ENCODE peak calls at places on chromosomes 13 and 19, in six cellular contexts. One of them, this sample, is unnamed.

GRCh38 chr19:34041922-34042521 is 130.3 kb upstream of the LSM14A start:
- ATAC-seq in K562: peak; percentile 88
- ATAC-seq in body of pancreas: peak; percentile 50
- ATAC-seq in heart left ventricle: no peak
- ATAC-seq in GM12878: peak; percentile 78
- ATAC-seq in HCT116: peak; percentile 98
- ATAC-seq in this sample: no peak

GRCh38 chr13:52862358-52863206 is 14.1 kb upstream of the PCDH8 start:
- ATAC-seq in body of pancreas: no peak
- ATAC-seq in GM12878: peak; percentile 62
- ATAC-seq in K562: peak; percentile 67
- ATAC-seq in HCT116: peak; percentile 90
- ATAC-seq in heart left ventricle: no peak
- ATAC-seq in this sample: no peak

GRCh38 chr13:42001580-42001979 is 40.7 kb upstream of the VWA8 start:
- ATAC-seq in body of pancreas: no peak
- ATAC-seq in K562: peak; percentile 69
- ATAC-seq in HCT116: no peak
- ATAC-seq in heart left ventricle: no peak
- ATAC-seq in GM12878: no peak
- ATAC-seq in this sample: no peak

GRCh38 chr13:67229438-67230242 is 496 bp downstream of the PCDH9 start:
- ATAC-seq in HCT116: no peak
- ATAC-seq in body of pancreas: no peak
- ATAC-seq in GM12878: peak; percentile 6
- ATAC-seq in heart left ventricle: peak; percentile 9
- ATAC-seq in K562: no peak
- ATAC-seq in this sample: peak; percentile 1

GRCh38 chr13:110665491-110666254 is 40.2 kb downstream of the CARS2 start:
- ATAC-seq in body of pancreas: no peak
- ATAC-seq in HCT116: no peak
- ATAC-seq in GM12878: no peak
- ATAC-seq in K562: no peak
- ATAC-seq in heart left ventricle: no peak
- ATAC-seq in this sample: no peak

GRCh38 chr13:80669112-80669511 is 328.2 kb upstream of the SPRY2 start:
- ATAC-seq in HCT116: no peak
- ATAC-seq in GM12878: peak; percentile 30
- ATAC-seq in body of pancreas: no peak
- ATAC-seq in K562: no peak
- ATAC-seq in heart left ventricle: no peak
- ATAC-seq in this sample: no peak

GRCh38 chr13:37316935-37317334 is 211.5 kb upstream of the CSNK1A1L start:
- ATAC-seq in GM12878: no peak
- ATAC-seq in heart left ventricle: no peak
- ATAC-seq in K562: no peak
- ATAC-seq in HCT116: no peak
- ATAC-seq in body of pancreas: no peak
- ATAC-seq in this sample: no peak

GRCh38 chr19:3055741-3056453 is 6.4 kb downstream of the TLE5 start:
- ATAC-seq in heart left ventricle: no peak
- ATAC-seq in K562: no peak
- ATAC-seq in GM12878: no peak
- ATAC-seq in body of pancreas: peak; percentile 47
- ATAC-seq in HCT116: peak; percentile 75
- ATAC-seq in this sample: no peak

GRCh38 chr19:39342647-39343305 is 555 bp downstream of the SAMD4B start:
- ATAC-seq in K562: no peak
- ATAC-seq in body of pancreas: no peak
- ATAC-seq in HCT116: no peak
- ATAC-seq in heart left ventricle: no peak
- ATAC-seq in GM12878: no peak
- ATAC-seq in this sample: peak; percentile 1

GRCh38 chr13:21164631-21165030 is 11.7 kb downstream of the SKA3 start:
- ATAC-seq in body of pancreas: no peak
- ATAC-seq in GM12878: no peak
- ATAC-seq in heart left ventricle: no peak
- ATAC-seq in HCT116: no peak
- ATAC-seq in K562: no peak
- ATAC-seq in this sample: no peak

GRCh38 chr19:10543420-10544241 is at the start of gene ATG4D:
- ATAC-seq in heart left ventricle: peak; percentile 52
- ATAC-seq in GM12878: peak; percentile 91
- ATAC-seq in K562: peak; percentile 87
- ATAC-seq in HCT116: peak; percentile 80
- ATAC-seq in body of pancreas: peak; percentile 90
- ATAC-seq in this sample: peak; percentile 92

GRCh38 chr19:18789883-18790565 is 1.1 kb downstream of the COMP start:
- ATAC-seq in K562: peak; percentile 54
- ATAC-seq in HCT116: no peak
- ATAC-seq in heart left ventricle: no peak
- ATAC-seq in body of pancreas: peak; percentile 12
- ATAC-seq in GM12878: peak; percentile 48
- ATAC-seq in this sample: no peak

GRCh38 chr19:29098863-29099481 is 114.0 kb downstream of the UQCRFS1 start:
- ATAC-seq in heart left ventricle: peak; percentile 87
- ATAC-seq in GM12878: no peak
- ATAC-seq in body of pancreas: peak; percentile 60
- ATAC-seq in K562: peak; percentile 63
- ATAC-seq in HCT116: no peak
- ATAC-seq in this sample: peak; percentile 97

GRCh38 chr13:101523732-101524131 is 71.3 kb downstream of the ITGBL1 start:
- ATAC-seq in heart left ventricle: peak; percentile 67
- ATAC-seq in HCT116: no peak
- ATAC-seq in GM12878: peak; percentile 62
- ATAC-seq in K562: no peak
- ATAC-seq in body of pancreas: no peak
- ATAC-seq in this sample: peak; percentile 79

GRCh38 chr19:3350014-3350663 is 16.2 kb upstream of the NFIC start:
- ATAC-seq in heart left ventricle: no peak
- ATAC-seq in body of pancreas: peak; percentile 62
- ATAC-seq in K562: no peak
- ATAC-seq in HCT116: no peak
- ATAC-seq in GM12878: no peak
- ATAC-seq in this sample: peak; percentile 77

GRCh38 chr19:51712461-51713081 is 11.2 kb downstream of the HAS1 start:
- ATAC-seq in HCT116: peak; percentile 85
- ATAC-seq in body of pancreas: no peak
- ATAC-seq in heart left ventricle: no peak
- ATAC-seq in K562: peak; percentile 75
- ATAC-seq in GM12878: no peak
- ATAC-seq in this sample: no peak

GRCh38 chr13:49058761-49059160 is 83.0 kb downstream of the FNDC3A start:
- ATAC-seq in GM12878: peak; percentile 71
- ATAC-seq in K562: no peak
- ATAC-seq in body of pancreas: no peak
- ATAC-seq in HCT116: no peak
- ATAC-seq in heart left ventricle: no peak
- ATAC-seq in this sample: no peak

GRCh38 chr13:50129923-50130685 is 114.9 kb downstream of the KCNRG start:
- ATAC-seq in heart left ventricle: peak; percentile 42
- ATAC-seq in GM12878: peak; percentile 9
- ATAC-seq in K562: no peak
- ATAC-seq in body of pancreas: no peak
- ATAC-seq in HCT116: peak; percentile 21
- ATAC-seq in this sample: peak; percentile 31

GRCh38 chr19:39372047-39372802 is 18.7 kb downstream of the PAF1 start:
- ATAC-seq in heart left ventricle: peak; percentile 91
- ATAC-seq in K562: no peak
- ATAC-seq in body of pancreas: peak; percentile 82
- ATAC-seq in GM12878: no peak
- ATAC-seq in HCT116: no peak
- ATAC-seq in this sample: peak; percentile 97

GRCh38 chr19:51750381-51751124 is 1.1 kb downstream of the FPR1 start:
- ATAC-seq in HCT116: no peak
- ATAC-seq in body of pancreas: no peak
- ATAC-seq in K562: no peak
- ATAC-seq in heart left ventricle: no peak
- ATAC-seq in GM12878: no peak
- ATAC-seq in this sample: no peak

GRCh38 chr13:114054269-114054668 is 78.2 kb downstream of the RASA3 start:
- ATAC-seq in K562: peak; percentile 100
- ATAC-seq in heart left ventricle: no peak
- ATAC-seq in body of pancreas: no peak
- ATAC-seq in GM12878: peak; percentile 42
- ATAC-seq in HCT116: peak; percentile 86
- ATAC-seq in this sample: no peak

GRCh38 chr13:58461217-58461616 is 829.7 kb downstream of the PCDH17 start:
- ATAC-seq in GM12878: no peak
- ATAC-seq in K562: no peak
- ATAC-seq in heart left ventricle: no peak
- ATAC-seq in HCT116: no peak
- ATAC-seq in body of pancreas: no peak
- ATAC-seq in this sample: no peak

GRCh38 chr19:34224996-34225658 is 29.2 kb upstream of the GARRE1 start:
- ATAC-seq in heart left ventricle: no peak
- ATAC-seq in K562: no peak
- ATAC-seq in HCT116: peak; percentile 54
- ATAC-seq in body of pancreas: no peak
- ATAC-seq in GM12878: peak; percentile 73
- ATAC-seq in this sample: no peak

GRCh38 chr19:4539697-4540581 is at the start of gene LRG1:
- ATAC-seq in HCT116: no peak
- ATAC-seq in heart left ventricle: no peak
- ATAC-seq in body of pancreas: peak; percentile 85
- ATAC-seq in K562: peak; percentile 89
- ATAC-seq in GM12878: peak; percentile 90
- ATAC-seq in this sample: peak; percentile 64

GRCh38 chr19:57583521-57584416 is at the start of gene ZIK1:
- ATAC-seq in K562: peak; percentile 28
- ATAC-seq in heart left ventricle: peak; percentile 94
- ATAC-seq in body of pancreas: peak; percentile 89
- ATAC-seq in GM12878: peak; percentile 93
- ATAC-seq in HCT116: no peak
- ATAC-seq in this sample: peak; percentile 93
- TF ChIP-seq POLR2A in K562: no peak
- TF ChIP-seq POLR2A in heart left ventricle: no peak
- TF ChIP-seq POLR2A in body of pancreas: peak; percentile 53
- TF ChIP-seq POLR2A in GM12878: peak; percentile 68
- TF ChIP-seq POLR2A in HCT116: no peak
- TF ChIP-seq POLR2A in this sample: no peak

DNA sequence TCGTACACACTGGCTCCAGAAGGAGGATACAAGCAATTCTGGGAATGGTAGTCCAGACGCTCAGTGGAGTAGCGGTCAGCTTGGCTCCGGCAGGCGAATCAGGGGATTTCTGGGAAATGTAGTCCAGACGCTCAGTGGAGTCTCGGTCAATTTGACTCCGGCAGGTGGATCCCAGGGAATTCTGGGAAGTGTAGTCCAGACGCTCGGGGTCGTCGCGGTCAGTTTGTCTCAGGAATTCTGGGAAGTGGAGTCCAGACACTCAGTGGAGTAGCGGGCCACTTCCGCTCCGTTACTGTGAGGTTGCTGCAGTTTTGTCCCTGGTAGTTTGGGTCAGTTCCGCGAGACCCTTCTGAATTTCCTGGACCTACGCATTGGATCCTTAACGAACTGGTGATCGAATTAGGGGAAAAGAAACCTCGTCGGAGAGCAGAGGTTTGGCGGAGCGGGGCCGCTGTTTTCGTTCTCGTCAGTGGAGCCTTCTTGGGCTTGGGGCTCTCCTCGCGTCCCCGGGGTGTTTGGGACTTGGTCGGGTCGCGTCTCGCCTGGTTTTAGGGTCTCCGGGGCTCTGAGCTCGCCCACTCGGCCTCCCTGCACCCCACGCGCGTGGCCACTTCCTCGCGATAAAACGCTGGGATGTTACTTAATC is at the start of gene ZNF225:
- ATAC-seq in body of pancreas: peak; percentile 99
- ATAC-seq in heart left ventricle: peak; percentile 99
- ATAC-seq in K562: peak; percentile 99
- ATAC-seq in GM12878: peak; percentile 98
- ATAC-seq in HCT116: peak; percentile 98
- ATAC-seq in this sample: peak; percentile 100
- TF ChIP-seq POLR2A in body of pancreas: peak; percentile 50
- TF ChIP-seq POLR2A in heart left ventricle: no peak
- TF ChIP-seq POLR2A in K562: peak; percentile 83
- TF ChIP-seq POLR2A in GM12878: peak; percentile 71
- TF ChIP-seq POLR2A in HCT116: peak; percentile 63
- TF ChIP-seq POLR2A in this sample: no peak

GRCh38 chr19:57477191-57478008 is at the start of gene ZNF772:
- ATAC-seq in HCT116: peak; percentile 96
- ATAC-seq in GM12878: peak; percentile 100
- ATAC-seq in body of pancreas: peak; percentile 98
- ATAC-seq in heart left ventricle: peak; percentile 99
- ATAC-seq in K562: peak; percentile 99
- ATAC-seq in this sample: peak; percentile 98
- TF ChIP-seq POLR2A in HCT116: no peak
- TF ChIP-seq POLR2A in GM12878: peak; percentile 45
- TF ChIP-seq POLR2A in body of pancreas: no peak
- TF ChIP-seq POLR2A in heart left ventricle: no peak
- TF ChIP-seq POLR2A in K562: no peak
- TF ChIP-seq POLR2A in this sample: no peak

GRCh38 chr19:16115309-16116039 is 3.8 kb downstream of the RAB8A start:
- ATAC-seq in HCT116: no peak
- ATAC-seq in heart left ventricle: no peak
- ATAC-seq in body of pancreas: no peak
- ATAC-seq in K562: no peak
- ATAC-seq in GM12878: no peak
- ATAC-seq in this sample: no peak

GRCh38 chr19:16111909-16112752 is 442 bp downstream of the RAB8A start:
- ATAC-seq in body of pancreas: peak; percentile 1
- ATAC-seq in K562: peak; percentile 4
- ATAC-seq in heart left ventricle: no peak
- ATAC-seq in GM12878: peak; percentile 0
- ATAC-seq in HCT116: peak; percentile 2
- ATAC-seq in this sample: no peak

GRCh38 chr19:16112778-16113177 is 1.1 kb downstream of the RAB8A start:
- ATAC-seq in body of pancreas: no peak
- ATAC-seq in K562: peak; percentile 3
- ATAC-seq in GM12878: no peak
- ATAC-seq in heart left ventricle: no peak
- ATAC-seq in HCT116: no peak
- ATAC-seq in this sample: no peak

GRCh38 chr19:16113727-16114126 is 2.0 kb downstream of the RAB8A start:
- ATAC-seq in GM12878: peak; percentile 3
- ATAC-seq in body of pancreas: no peak
- ATAC-seq in HCT116: no peak
- ATAC-seq in K562: no peak
- ATAC-seq in heart left ventricle: no peak
- ATAC-seq in this sample: no peak

DNA sequence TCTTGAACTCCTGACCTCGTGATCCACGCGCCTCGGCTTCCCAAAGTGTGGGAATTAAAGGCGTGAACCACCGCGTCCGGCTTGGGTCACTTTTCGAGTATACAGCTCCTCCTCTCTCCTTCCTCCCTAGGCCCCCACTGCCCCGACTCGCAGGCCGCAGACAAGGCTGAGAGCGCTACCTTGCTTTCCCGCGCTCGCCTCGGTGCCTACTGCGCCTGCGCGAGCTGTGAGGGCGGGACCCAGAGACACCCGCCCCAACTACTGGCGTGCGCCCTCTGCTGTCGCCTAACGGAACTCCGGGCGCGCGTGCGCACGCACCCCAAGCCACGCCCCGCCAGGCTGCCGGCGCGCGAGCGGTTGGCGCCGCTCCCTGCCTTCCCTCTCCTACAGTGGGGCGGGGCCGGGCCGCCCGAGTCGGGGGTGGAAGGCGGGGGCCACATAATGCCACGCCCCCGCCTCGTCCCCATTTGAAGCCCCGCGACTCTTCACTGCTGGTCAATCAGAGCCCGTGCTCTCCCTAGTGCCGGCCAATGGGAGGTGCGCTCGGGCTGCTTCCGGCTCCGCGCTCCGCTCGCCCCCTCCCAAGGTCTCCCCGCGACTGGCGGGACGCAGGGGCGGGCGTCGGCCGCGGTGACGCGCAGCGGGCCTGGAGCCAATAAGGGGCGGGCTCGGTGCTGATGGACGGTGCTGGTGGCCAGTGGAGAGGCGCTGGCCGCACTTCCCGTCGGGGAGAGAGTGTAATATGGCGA is at the start of gene RAB8A:
- ATAC-seq in heart left ventricle: peak; percentile 99
- ATAC-seq in body of pancreas: peak; percentile 97
- ATAC-seq in GM12878: peak; percentile 93
- ATAC-seq in HCT116: peak; percentile 95
- ATAC-seq in K562: peak; percentile 97
- ATAC-seq in this sample: peak; percentile 98
- TF ChIP-seq POLR2A in heart left ventricle: no peak
- TF ChIP-seq POLR2A in body of pancreas: no peak
- TF ChIP-seq POLR2A in GM12878: no peak
- TF ChIP-seq POLR2A in HCT116: no peak
- TF ChIP-seq POLR2A in K562: peak; percentile 75
- TF ChIP-seq POLR2A in this sample: no peak